ENCODE peak calls at places on chromosomes 2 and 18, in six cellular contexts. A is K562, W is GM12878, X is GM12891, H is HepG2, C is H1. K is an unnamed sample.

GRCh38 chr2:26941486-26941885 is 29.0 kb upstream of the MAPRE3 start:
- DNase-seq in C (no peak), H (no peak), W (no peak), A (no peak), X (no peak), K (no peak)

GRCh38 chr2:16223481-16224177 is 283.3 kb downstream of the MYCN start:
- DNase-seq in H (no peak), A (no peak), W (no peak), C (no peak), X (no peak), K (no peak)

GRCh38 chr2:132715554-132715953 is 45.5 kb upstream of the LYPD1 start:
- DNase-seq in H (no peak), W (no peak), A (no peak), X (no peak), C (no peak), K (no peak)

GRCh38 chr2:45851111-45851510 is 199.6 kb downstream of the PRKCE start:
- DNase-seq in C (no peak), A (no peak), W (no peak), H (no peak), X (no peak), K (no peak)

GRCh38 chr2:191302459-191303155 is 57.4 kb downstream of the MYO1B start:
- DNase-seq in H (peak; percentile 58), A (no peak), C (no peak), W (no peak), X (no peak), K (no peak)

GRCh38 chr18:5879479-5879882 is 15.8 kb downstream of the TMEM200C start:
- DNase-seq in A (no peak), H (peak; percentile 24), C (no peak), X (no peak), W (no peak), K (no peak)

GRCh38 chr2:209640358-209640757 is 131.3 kb upstream of the UNC80 start:
- DNase-seq in X (no peak), A (no peak), H (no peak), W (no peak), C (no peak), K (no peak)

GRCh38 chr2:230687498-230687897 is 25.1 kb upstream of the CAB39 start:
- DNase-seq in C (no peak), H (no peak), W (no peak), X (no peak), A (no peak), K (no peak)

GRCh38 chr18:48244530-48244929 is 164.7 kb downstream of the ZBTB7C start:
- DNase-seq in C (no peak), H (no peak), A (no peak), W (no peak), X (no peak), K (no peak)

GRCh38 chr18:58195278-58195721 is 151.3 kb downstream of the NEDD4L start:
- DNase-seq in C (no peak), X (peak; percentile 37), A (no peak), W (no peak), H (no peak), K (no peak)

GRCh38 chr2:61471905-61472805 is 1.3 kb upstream of the USP34 start:
- DNase-seq in C (no peak), A (peak; percentile 14), X (no peak), H (peak; percentile 91), W (no peak), K (no peak)

GRCh38 chr2:96145028-96145939 is at the start of gene DUSP2:
- DNase-seq in C (no peak), W (peak; percentile 85), A (no peak), X (peak; percentile 95), H (no peak), K (peak; percentile 96)
- TF ChIP-seq POLR2A in C (peak; percentile 73), W (no peak), A (no peak), X (peak; percentile 99), H (no peak), K (peak; percentile 100)

GRCh38 chr2:64402876-64403275 is 51.1 kb upstream of the LGALSL start:
- DNase-seq in X (no peak), C (no peak), A (peak; percentile 22), W (no peak), H (no peak), K (no peak)

GRCh38 chr2:64404743-64405142 is 49.2 kb upstream of the LGALSL start:
- DNase-seq in C (no peak), W (no peak), H (peak; percentile 31), X (no peak), A (peak; percentile 21), K (no peak)

GRCh38 chr2:64403426-64403825 is 50.5 kb upstream of the LGALSL start:
- DNase-seq in H (no peak), X (no peak), A (no peak), W (no peak), C (no peak), K (no peak)

GRCh38 chr2:64405476-64406406 is 48.2 kb upstream of the LGALSL start:
- DNase-seq in H (no peak), A (no peak), W (no peak), X (no peak), C (no peak), K (no peak)

GRCh38 chr2:64404002-64404731 is 49.8 kb upstream of the LGALSL start:
- DNase-seq in W (no peak), X (no peak), H (peak; percentile 77), A (no peak), C (peak; percentile 54), K (no peak)
- TF ChIP-seq POLR2AphosphoS5 in W (no peak), X (no peak), H (no peak), A (no peak), C (no peak), K (no peak)

GRCh38 chr2:205868773-205869333 is 186.6 kb downstream of the NRP2 start:
- DNase-seq in A (no peak), H (no peak), C (no peak), W (no peak), X (no peak), K (no peak)
- TF ChIP-seq TAF1 in A (no peak), H (no peak), C (no peak), W (no peak), X (no peak), K (no peak)

DNA sequence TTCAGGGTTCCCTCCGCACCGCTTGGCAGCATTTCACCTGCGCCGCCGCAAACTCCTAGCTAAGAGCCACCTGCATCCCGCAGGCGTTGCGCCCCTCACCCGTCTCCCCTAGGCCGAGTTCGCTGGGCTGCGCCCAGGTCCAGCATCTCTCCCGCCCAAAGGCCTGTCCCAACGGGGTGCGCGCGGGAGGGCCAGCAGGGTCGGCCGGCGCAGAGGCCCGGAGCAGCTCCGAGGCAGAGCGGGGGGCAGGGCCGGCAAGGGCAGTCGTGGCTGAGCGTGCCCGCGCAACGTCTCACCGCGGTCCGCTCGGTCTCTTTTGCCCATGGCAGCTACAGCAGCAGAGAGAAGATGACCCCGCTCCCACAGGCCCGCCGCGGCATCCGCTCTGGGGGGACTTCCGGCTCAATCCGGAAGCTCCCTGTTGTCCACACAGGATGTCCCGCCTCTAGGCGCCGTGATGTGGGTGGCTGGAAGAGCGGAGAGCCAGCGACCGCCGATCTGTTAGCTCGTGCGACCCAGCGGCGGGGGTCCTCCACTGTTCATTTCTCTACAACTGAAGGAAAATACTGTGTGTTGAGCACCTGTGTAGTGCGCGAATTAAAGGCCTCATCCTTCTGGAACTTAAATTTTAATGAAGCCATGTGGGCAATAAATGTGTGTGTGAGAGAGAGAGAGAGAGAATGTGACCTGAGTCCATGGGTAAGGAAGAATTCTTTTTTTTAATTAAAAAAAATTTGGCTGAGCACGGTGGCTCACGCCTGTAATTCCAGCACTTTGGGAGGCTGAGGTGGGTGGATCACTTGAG is at the start of gene ERCC3:
- DNase-seq in A (peak; percentile 91), W (peak; percentile 30), X (peak; percentile 94), C (peak; percentile 53), H (peak; percentile 89), K (peak; percentile 94)
- TF ChIP-seq POLR2A in A (peak; percentile 96), W (peak; percentile 95), X (peak; percentile 86), C (peak; percentile 89), H (peak; percentile 92), K (peak; percentile 93)

K was measured in GM12892.